ENCODE peak calls at places on chromosomes 6 and 20, in four cellular contexts. H is left ventricle myocardium inferior, E is MCF 10A, S is fibroblast of the aortic adventitia. B is an unnamed sample.

GRCh38 chr6:157335829-157336228 is 12.5 kb upstream of the TMEM242 start:
- DNase-seq in H (no peak), S (no peak), E (no peak), B (no peak)

GRCh38 chr20:17752452-17752851 is 52.7 kb downstream of the BANF2 start:
- DNase-seq in H (no peak), E (no peak), S (no peak), B (no peak)

GRCh38 chr20:45036044-45036755 is 64.7 kb downstream of the KCNS1 start:
- DNase-seq in S (peak), E (peak), H (no peak), B (no peak)

GRCh38 chr6:151551223-151551857 is 57.5 kb downstream of the CCDC170 start:
- DNase-seq in E (no peak), S (no peak), H (no peak), B (no peak)

GRCh38 chr6:168099201-168100010 is 20.4 kb upstream of the FRMD1 start:
- DNase-seq in H (no peak), S (no peak), E (no peak), B (no peak)

GRCh38 chr6:110357696-110358535 is at the start of gene METTL24:
- DNase-seq in H (no peak), E (no peak), S (no peak), B (peak)

GRCh38 chr20:60087563-60088105 is 129.4 kb downstream of the CDH26 start:
- DNase-seq in H (no peak), S (peak), E (no peak), B (no peak)

GRCh38 chr20:36147707-36148106 is 6.8 kb upstream of the EPB41L1 start:
- DNase-seq in H (no peak), E (no peak), S (peak), B (no peak)

GRCh38 chr6:63759605-63760004 is 124.0 kb downstream of the PHF3 start:
- DNase-seq in E (no peak), H (no peak), S (no peak), B (no peak)

GRCh38 chr20:54433653-54434052 is 41.7 kb upstream of the DOK5 start:
- DNase-seq in S (no peak), E (no peak), H (no peak), B (no peak)

GRCh38 chr20:23596856-23597255 is 8.9 kb downstream of the CST9 start:
- DNase-seq in H (no peak), S (peak), E (peak), B (no peak)

GRCh38 chr6:86016567-86016966 is 373.9 kb upstream of the SYNCRIP start:
- DNase-seq in H (no peak), E (no peak), S (no peak), B (no peak)

GRCh38 chr20:10611357-10611756 is 62.4 kb downstream of the JAG1 start:
- DNase-seq in H (peak), S (peak), E (peak), B (no peak)

GRCh38 chr6:54493138-54493537 is 184.9 kb downstream of the TINAG start:
- DNase-seq in S (peak), H (no peak), E (peak), B (no peak)

GRCh38 chr6:111874030-111874425 is 776 bp upstream of the FYN start:
- DNase-seq in E (no peak), S (no peak), H (no peak), B (no peak)

GRCh38 chr6:148570456-148570855 is 176.4 kb upstream of the UST start:
- DNase-seq in E (no peak), S (no peak), H (no peak), B (no peak)

GRCh38 chr6:16433338-16433737 is 195.0 kb downstream of the GMPR start:
- DNase-seq in E (no peak), H (no peak), S (no peak), B (no peak)

GRCh38 chr6:80969439-80969838 is 783.0 kb downstream of the TENT5A start:
- DNase-seq in E (no peak), S (no peak), H (no peak), B (no peak)

GRCh38 chr6:127119361-127120108 is 1.1 kb downstream of the RSPO3 start:
- DNase-seq in E (no peak), S (peak), H (no peak), B (peak)

GRCh38 chr20:46199198-46199597 is 81.1 kb downstream of the CD40 start:
- DNase-seq in H (no peak), S (no peak), E (no peak), B (no peak)

GRCh38 chr20:41923604-41924003 is 305.4 kb upstream of the CHD6 start:
- DNase-seq in S (no peak), E (no peak), H (no peak), B (no peak)

GRCh38 chr6:74879970-74880369 is 325.9 kb downstream of the COL12A1 start:
- DNase-seq in S (no peak), E (no peak), H (no peak), B (no peak)

GRCh38 chr6:142885182-142885867 is 59.7 kb downstream of the HIVEP2 start:
- DNase-seq in S (peak), E (peak), H (no peak), B (no peak)

GRCh38 chr6:129513471-129513870 is 196.5 kb downstream of the ARHGAP18 start:
- DNase-seq in E (no peak), H (no peak), S (peak), B (no peak)

GRCh38 chr6:32933661-32934085 is 7.2 kb downstream of the HLA-DMB start:
- DNase-seq in S (peak), H (peak), E (peak), B (peak)

GRCh38 chr6:170082067-170082466 is 208.8 kb downstream of the DLL1 start:
- DNase-seq in H (peak), E (no peak), S (no peak), B (no peak)

GRCh38 chr6:160239929-160240690 is 18.5 kb downstream of the SLC22A2 start:
- DNase-seq in H (no peak), E (no peak), S (no peak), B (no peak)

GRCh38 chr6:53151676-53152075 is 3.0 kb upstream of the GCM1 start:
- DNase-seq in E (peak), S (no peak), H (no peak), B (no peak)

GRCh38 chr20:25541676-25542075 is 43.7 kb downstream of the NINL start:
- DNase-seq in S (peak), E (peak), H (no peak), B (no peak)

GRCh38 chr6:190596-191395 is 101.5 kb upstream of the DUSP22 start:
- DNase-seq in H (no peak), S (no peak), E (peak), B (no peak)

GRCh38 chr20:11919046-11919445 is 1.4 kb downstream of the BTBD3 start:
- DNase-seq in S (no peak), H (peak), E (no peak), B (no peak)

GRCh38 chr6:111663232-111663631 is 57.6 kb upstream of the TRAF3IP2 start:
- DNase-seq in E (no peak), S (no peak), H (peak), B (no peak)

GRCh38 chr6:65221153-65221552 is 485.9 kb downstream of the EYS start:
- DNase-seq in H (no peak), E (no peak), S (no peak), B (no peak)

GRCh38 chr6:41747256-41748101 is at the start of gene PGC:
- DNase-seq in H (no peak), S (no peak), E (peak), B (no peak)

GRCh38 chr20:13800728-13801134 is 15.9 kb downstream of the NDUFAF5 start:
- DNase-seq in H (peak), E (peak), S (peak), B (no peak)

DNA sequence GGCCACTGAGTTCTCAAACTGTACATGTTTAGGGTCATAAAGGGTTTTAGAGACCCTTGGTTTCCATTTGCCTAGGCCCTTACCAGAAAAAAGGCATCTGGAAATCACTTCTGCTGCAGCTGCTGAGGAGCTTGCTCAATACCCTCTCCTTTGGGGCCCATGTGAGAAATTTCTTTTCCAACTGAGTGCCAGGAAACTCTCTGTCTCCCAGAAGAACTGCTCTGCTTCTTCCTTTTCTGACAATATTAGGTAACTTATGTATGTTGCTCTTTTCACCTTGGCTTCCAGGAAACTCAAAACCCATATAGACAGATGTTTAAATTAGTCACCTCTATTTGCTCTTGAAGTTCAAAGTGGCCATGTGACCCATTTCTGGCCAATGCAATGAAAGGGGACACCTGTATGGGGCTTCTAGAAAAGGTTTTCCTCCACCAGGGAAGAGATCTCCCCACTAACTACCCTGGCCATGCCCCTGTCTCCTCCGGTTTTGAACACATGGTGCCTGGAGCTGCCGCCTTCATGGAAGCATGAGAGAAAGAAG is 121.6 kb downstream of the PREX1 start:
- DNase-seq in S (peak), H (no peak), E (no peak), B (no peak)
- TF ChIP-seq CTCF in S (no peak), H (no peak), E (no peak), B (no peak)

GRCh38 chr6:3868544-3868943 is 19.4 kb downstream of the FAM50B start:
- DNase-seq in H (no peak), S (no peak), E (no peak), B (no peak)
- TF ChIP-seq CTCF in H (no peak), S (no peak), E (no peak), B (no peak)

DNA sequence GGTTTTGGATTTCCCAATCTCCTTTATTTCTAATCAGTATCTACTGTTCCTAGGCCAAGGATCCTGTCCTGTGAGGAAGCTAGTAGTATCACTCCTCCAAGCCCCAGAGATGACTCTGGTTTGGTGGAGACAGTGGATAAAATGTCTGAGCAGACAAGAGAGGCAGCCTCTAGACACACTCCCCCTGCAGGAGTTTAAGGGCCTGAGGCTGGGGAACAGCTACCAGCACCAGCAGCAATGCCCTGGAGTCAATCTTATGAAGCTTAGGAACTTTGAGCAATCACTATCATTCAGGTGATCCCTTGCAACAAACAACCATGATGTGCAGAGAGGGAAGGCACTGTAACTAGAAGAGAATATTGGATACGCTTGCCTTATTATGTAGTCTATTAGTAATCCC is 384.7 kb upstream of the ID4 start:
- DNase-seq in E (no peak), S (no peak), H (no peak), B (no peak)
- TF ChIP-seq CTCF in E (no peak), S (no peak), H (no peak), B (no peak)

GRCh38 chr20:3777726-3778629 is 3.3 kb downstream of the SPEF1 start:
- DNase-seq in H (peak), S (peak), E (no peak), B (peak)
- TF ChIP-seq CTCF in H (no peak), S (no peak), E (no peak), B (no peak)

DNA sequence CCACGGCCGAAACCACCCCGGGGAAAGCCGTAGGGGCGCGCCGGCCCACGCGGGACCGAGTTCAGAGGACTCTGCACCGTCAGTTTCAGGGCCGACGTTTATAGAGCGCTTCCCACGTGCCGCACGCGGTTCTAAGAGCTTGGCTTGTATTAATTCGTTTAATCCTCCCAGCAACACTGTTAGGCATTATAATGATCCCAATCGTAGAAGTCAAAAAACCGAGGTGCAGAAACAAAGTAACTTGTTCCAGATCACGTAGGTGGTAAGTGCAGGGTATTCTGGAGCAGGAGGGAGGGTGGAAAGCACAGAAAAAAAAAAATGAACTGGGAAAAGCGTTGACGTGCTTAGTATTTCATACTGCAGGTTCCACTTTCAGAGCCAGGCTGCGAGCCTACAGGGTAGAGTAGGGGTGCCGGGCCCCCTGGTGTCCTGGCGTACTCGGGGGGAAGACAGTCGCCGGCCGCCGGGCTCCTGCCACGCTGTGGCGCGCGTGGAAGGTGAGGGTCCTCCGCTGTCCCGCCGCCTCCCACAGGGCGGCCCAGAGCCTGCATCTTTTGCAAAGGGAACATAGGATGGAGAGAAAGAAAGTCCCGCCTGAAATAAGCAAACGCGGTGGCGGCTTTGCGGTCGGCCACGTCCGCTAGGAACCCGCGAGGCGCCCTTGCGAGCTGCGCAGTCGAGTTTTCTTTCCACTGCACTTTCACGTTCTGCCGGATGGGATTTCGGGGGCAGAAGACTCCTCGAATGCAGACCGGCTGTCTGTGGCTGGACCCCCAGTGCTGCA is 10.2 kb upstream of the FOXF2 start:
- DNase-seq in H (no peak), E (no peak), S (no peak), B (no peak)
- TF ChIP-seq CTCF in H (no peak), E (no peak), S (peak), B (no peak)

GRCh38 chr20:407097-407952 is 774 bp upstream of the RBCK1 start:
- DNase-seq in H (peak), S (peak), E (peak), B (peak)
- TF ChIP-seq CTCF in H (peak), S (peak), E (peak), B (peak)

DNA sequence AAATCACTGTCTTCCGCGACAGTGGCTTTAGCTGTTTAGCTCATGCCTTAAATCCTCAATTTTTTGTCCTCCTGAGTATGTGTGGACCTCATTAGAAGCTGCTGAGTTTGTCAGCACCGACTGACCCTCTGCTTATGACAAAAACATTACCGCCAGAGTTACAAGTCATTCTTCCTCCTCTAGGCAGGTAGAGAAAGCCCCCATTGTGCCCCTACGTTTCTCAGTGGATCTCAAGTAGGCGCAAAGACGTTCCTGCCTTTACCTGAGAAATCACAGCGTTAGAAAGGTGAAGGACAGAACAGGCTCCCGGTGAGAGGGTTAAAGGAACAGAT is 227.3 kb upstream of the PDE10A start:
- DNase-seq in H (no peak), S (no peak), E (no peak), B (no peak)
- TF ChIP-seq CTCF in H (no peak), S (no peak), E (no peak), B (no peak)

DNA sequence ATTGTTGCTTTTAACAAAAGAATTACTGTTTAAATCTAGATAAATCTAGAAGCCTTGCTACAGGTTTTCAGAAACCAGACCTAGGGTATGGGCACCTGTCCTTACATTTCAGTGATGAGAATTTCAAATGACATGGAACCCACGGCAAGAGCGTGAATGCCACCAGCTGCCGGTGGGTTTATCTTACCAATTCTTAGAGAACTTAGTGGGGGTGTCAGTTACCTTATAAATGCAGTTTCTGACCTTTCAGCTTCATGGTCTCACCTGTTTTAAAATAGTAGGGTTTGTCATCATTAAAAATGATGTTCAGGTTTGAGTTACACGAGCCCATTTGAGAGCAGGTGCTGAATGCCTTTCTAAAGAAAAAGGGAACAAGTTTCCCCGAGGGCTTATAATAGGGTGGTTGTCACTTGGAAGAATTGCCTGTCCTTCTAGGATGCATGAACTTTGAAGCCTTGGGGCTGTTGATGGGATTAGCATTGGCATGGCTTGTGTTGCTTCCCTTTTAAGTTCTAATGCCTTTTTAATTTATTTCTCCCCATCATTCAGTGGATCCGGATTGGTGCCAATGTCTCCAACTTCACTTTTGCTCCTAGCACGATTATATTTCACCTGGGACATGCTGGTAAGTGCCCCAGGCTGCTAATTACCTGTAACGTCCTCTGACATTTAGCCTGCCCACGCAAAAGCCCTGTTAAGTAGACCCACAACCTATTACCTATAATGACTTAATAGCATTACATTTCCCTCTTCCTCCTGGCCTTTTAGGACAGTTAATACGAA is 28.0 kb downstream of the GHRH start:
- DNase-seq in E (no peak), H (no peak), S (no peak), B (no peak)
- TF ChIP-seq CTCF in E (no peak), H (no peak), S (no peak), B (no peak)

GRCh38 chr6:122491915-122492537 is 20.4 kb upstream of the SERINC1 start:
- DNase-seq in E (peak), S (peak), H (peak), B (no peak)
- TF ChIP-seq CTCF in E (peak), S (peak), H (peak), B (peak)